ENCODE peak calls at places on chromosomes 2 and 18, in six cellular contexts. U is HCT116, R is upper lobe of right lung, D is uterus, A is mucosa of descending colon, Y is prostate gland. C is an unnamed sample.

GRCh38 chr2:240461471-240462072 is 26.1 kb downstream of the GPC1 start:
- DNase-seq in D (peak; percentile 12), U (no peak), A (no peak), Y (no peak), R (peak; percentile 48), C (no peak)

GRCh38 chr2:183665403-183665802 is 541.2 kb downstream of the NUP35 start:
- DNase-seq in D (no peak), Y (no peak), R (no peak), A (peak; percentile 28), U (no peak), C (no peak)

GRCh38 chr2:156405586-156405985 is 30.6 kb upstream of the GPD2 start:
- DNase-seq in Y (no peak), D (no peak), U (no peak), R (peak; percentile 79), A (no peak), C (peak; percentile 23)

GRCh38 chr2:114089636-114090325 is 199.9 kb downstream of the ACTR3 start:
- DNase-seq in A (no peak), D (no peak), R (no peak), Y (no peak), U (no peak), C (peak; percentile 17)

GRCh38 chr2:138207531-138207930 is 243.3 kb downstream of the HNMT start:
- DNase-seq in U (no peak), Y (no peak), R (no peak), D (no peak), A (no peak), C (no peak)

GRCh38 chr18:63427566-63427965 is 5.3 kb upstream of the VPS4B start:
- DNase-seq in A (peak; percentile 32), U (peak; percentile 26), R (no peak), Y (no peak), D (no peak), C (no peak)

GRCh38 chr2:217899231-217900009 is 103.4 kb downstream of the TNS1 start:
- DNase-seq in U (peak; percentile 27), Y (peak; percentile 75), A (peak; percentile 64), D (peak; percentile 89), R (peak; percentile 90), C (peak; percentile 67)

GRCh38 chr2:69582582-69583176 is 60.9 kb downstream of the AAK1 start:
- DNase-seq in R (no peak), A (peak; percentile 49), D (no peak), Y (no peak), U (no peak), C (no peak)

GRCh38 chr2:230661072-230661957 is 51.3 kb upstream of the CAB39 start:
- DNase-seq in R (no peak), D (no peak), A (no peak), U (no peak), Y (no peak), C (no peak)

GRCh38 chr2:230657906-230658305 is 54.7 kb upstream of the CAB39 start:
- DNase-seq in Y (no peak), R (no peak), A (no peak), U (no peak), D (no peak), C (no peak)

GRCh38 chr2:230658577-230658876 is 54.1 kb upstream of the CAB39 start:
- DNase-seq in U (no peak), Y (no peak), D (no peak), A (no peak), R (no peak), C (no peak)

GRCh38 chr2:230658877-230659652 is 53.6 kb upstream of the CAB39 start:
- DNase-seq in Y (no peak), R (no peak), D (no peak), A (no peak), U (no peak), C (no peak)

DNA sequence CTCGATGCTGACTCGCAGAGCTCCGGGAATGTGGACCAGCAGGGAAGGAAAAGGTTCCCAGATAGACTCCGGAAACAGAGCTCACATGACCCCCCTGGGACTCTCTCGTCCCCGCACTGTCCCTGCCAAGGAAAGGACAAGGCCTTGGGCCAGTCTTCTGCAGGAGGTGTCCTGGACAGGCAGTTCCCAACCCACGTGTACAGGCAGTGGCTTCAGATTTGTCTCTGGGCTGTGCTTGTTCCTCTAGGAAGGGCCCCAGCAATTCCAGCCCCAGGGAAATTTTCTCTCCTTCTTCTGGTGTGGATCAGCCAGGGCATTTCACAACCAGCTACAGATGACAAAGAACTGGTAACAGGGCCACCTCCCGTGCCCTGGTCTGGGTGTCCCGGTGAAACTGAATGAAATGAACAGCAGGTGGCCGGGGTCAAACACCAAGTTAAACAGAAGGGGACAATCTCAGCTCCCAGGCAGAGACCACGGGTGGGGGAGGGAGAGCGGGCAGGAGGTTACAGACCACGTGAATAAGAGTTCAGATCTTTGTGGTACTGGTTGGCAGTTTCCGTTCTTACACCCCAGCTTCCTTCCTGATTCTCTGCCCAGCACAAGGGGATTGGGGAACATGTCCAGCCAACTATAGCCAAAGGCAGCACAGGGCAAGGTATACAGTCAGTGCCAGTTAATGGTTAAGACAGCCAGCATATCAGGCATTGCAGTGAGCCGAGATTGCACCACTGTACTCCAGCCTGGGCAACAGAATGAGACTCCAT is 52.2 kb upstream of the CAB39 start:
- DNase-seq in R (peak; percentile 80), A (peak; percentile 62), U (no peak), Y (no peak), D (peak; percentile 19), C (no peak)
- H3K4me3 ChIP-seq in R (no peak overlapping the region), A (no peak overlapping the region), U (no peak overlapping the region), Y (no peak overlapping the region), D (no peak overlapping the region), C (no peak overlapping the region)

DNA sequence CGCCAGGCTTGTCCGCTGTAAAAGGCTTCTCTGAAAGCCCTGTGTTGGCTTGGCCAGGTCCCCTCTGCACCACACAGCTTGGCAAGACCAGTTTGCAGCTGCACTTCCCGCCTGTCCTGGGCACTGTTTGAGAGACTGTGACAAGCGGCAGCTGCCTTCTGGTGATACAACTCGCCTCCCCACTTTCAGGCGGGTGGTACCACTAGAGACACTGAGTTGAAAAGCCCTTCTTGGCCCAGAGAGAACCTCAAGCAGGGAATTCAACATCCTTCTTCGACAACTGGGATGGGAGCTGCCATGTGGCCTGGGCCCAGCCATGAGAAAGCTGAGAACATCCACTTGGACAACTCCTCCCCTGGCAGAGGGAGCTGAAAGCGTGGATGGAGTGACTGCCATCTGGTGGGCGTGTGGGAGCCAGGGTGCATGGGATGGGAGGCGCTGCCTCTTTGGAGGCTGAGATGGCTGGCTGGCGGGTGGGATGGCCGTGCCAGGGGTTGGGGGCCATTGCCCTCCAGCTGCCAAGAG is 125.5 kb upstream of the REV1 start:
- DNase-seq in U (peak; percentile 21), D (no peak), A (no peak), Y (no peak), R (no peak), C (no peak)
- TF ChIP-seq CTCF in U (peak; percentile 47), D (no peak), A (no peak), Y (no peak), R (no peak), C (peak; percentile 18)

GRCh38 chr18:46097853-46098615 is at the start of gene ATP5F1A:
- DNase-seq in Y (peak; percentile 89), R (peak; percentile 92), A (peak; percentile 93), D (peak; percentile 84), U (peak; percentile 58), C (no peak)
- H3K4me3 ChIP-seq in Y (peak within 1 kb of the TSS; percentile 57), R (peak within 1 kb of the TSS; percentile 91), A (peak within 1 kb of the TSS; percentile 76), D (peak within 1 kb of the TSS; percentile 95), U (peak within 1 kb of the TSS; percentile 93), C (peak within 1 kb of the TSS; percentile 76)

GRCh38 chr18:35040988-35041751 is at the start of gene MAPRE2:
- DNase-seq in U (peak; percentile 85), D (peak; percentile 99), Y (peak; percentile 94), A (peak; percentile 100), R (peak; percentile 99), C (peak; percentile 86)
- TF ChIP-seq CTCF in U (no peak), D (no peak), Y (no peak), A (no peak), R (no peak), C (no peak)

C was measured in AG09309.